ENCODE peak calls at places on chromosome 7, in ten cellular contexts. C is mammary epithelial cell, E is BJ, M is adrenal gland, F is psoas muscle, O is uterus, I is astrocyte, B is PC-9, D is brain microvascular endothelial cell, Z is WERI-Rb-1. V is an unnamed sample. For H3K36me3, the result is how much of the 10 kb centered on the place peaks cover.

GRCh38 chr7:77684030-77684429 is 12.2 kb upstream of the RSBN1L start:
- DNase-seq in F (peak), O (peak), I (peak), M (no peak), D (peak), C (peak), E (no peak), Z (no peak), B (no peak), V (no peak)

GRCh38 chr7:103395071-103395470 is 47.6 kb downstream of the PSMC2 start:
- DNase-seq in O (no peak), E (no peak), C (no peak), Z (no peak), I (no peak), F (no peak), D (no peak), M (no peak), B (no peak), V (no peak)

GRCh38 chr7:129661645-129662182 is 50.2 kb downstream of the NRF1 start:
- DNase-seq in I (no peak), C (no peak), Z (no peak), E (no peak), D (no peak), B (no peak), O (no peak), F (no peak), M (no peak), V (no peak)

GRCh38 chr7:9307131-9307530 is 873.7 kb downstream of the NXPH1 start:
- DNase-seq in M (no peak), E (no peak), D (no peak), B (no peak), I (peak), C (no peak), F (no peak), Z (no peak), O (no peak), V (peak)

GRCh38 chr7:53003653-53004445 is 31.6 kb upstream of the POM121L12 start:
- DNase-seq in E (no peak), C (no peak), M (no peak), D (no peak), O (no peak), Z (no peak), F (no peak), I (no peak), B (no peak), V (no peak)

GRCh38 chr7:116876664-116877442 is 14.5 kb downstream of the CAPZA2 start:
- DNase-seq in M (peak), F (peak), C (no peak), I (peak), B (no peak), Z (no peak), O (peak), D (peak), E (no peak), V (no peak)

GRCh38 chr7:134908289-134908688 is 78.0 kb upstream of the AGBL3 start:
- DNase-seq in M (no peak), B (no peak), C (peak), F (no peak), D (no peak), O (no peak), Z (no peak), I (peak), E (peak), V (no peak)

GRCh38 chr7:80312139-80312661 is 177.6 kb downstream of the GNAI1 start:
- DNase-seq in F (no peak), C (peak), D (peak), I (peak), B (peak), Z (no peak), O (no peak), M (peak), E (peak), V (peak)

GRCh38 chr7:111107989-111108388 is 17.1 kb downstream of the LRRN3 start:
- DNase-seq in I (no peak), C (no peak), M (peak), D (no peak), E (no peak), F (no peak), B (no peak), O (no peak), Z (no peak), V (no peak)

GRCh38 chr7:148982596-148983219 is 45.6 kb downstream of the PDIA4 start:
- DNase-seq in E (no peak), D (no peak), B (no peak), C (peak), M (peak), Z (peak), I (no peak), O (no peak), F (no peak), V (no peak)

GRCh38 chr7:22220947-22221346 is 136.0 kb downstream of the RAPGEF5 start:
- DNase-seq in M (no peak), I (no peak), O (no peak), B (no peak), F (no peak), D (peak), C (no peak), E (no peak), Z (no peak), V (no peak)

GRCh38 chr7:40799-41750 is 151.3 kb upstream of the FAM20C start:
- DNase-seq in I (no peak), C (no peak), E (no peak), D (no peak), O (no peak), F (no peak), Z (peak), M (peak), B (no peak), V (no peak)

GRCh38 chr7:38317457-38318037 is 44.1 kb upstream of the TARP start:
- DNase-seq in E (no peak), I (no peak), O (no peak), M (no peak), F (no peak), C (no peak), D (no peak), B (no peak), Z (no peak), V (no peak)

GRCh38 chr7:105637755-105638154 is 56.5 kb upstream of the EFCAB10 start:
- DNase-seq in B (no peak), Z (no peak), F (no peak), M (no peak), I (no peak), D (no peak), E (no peak), O (no peak), C (no peak), V (no peak)

GRCh38 chr7:133491846-133492652 is 239.2 kb downstream of the EXOC4 start:
- DNase-seq in F (no peak), I (peak), Z (no peak), O (no peak), M (no peak), D (no peak), C (peak), B (peak), E (peak), V (peak)

GRCh38 chr7:68679456-68680234 is 918.6 kb upstream of the AUTS2 start:
- DNase-seq in C (no peak), D (no peak), Z (no peak), B (no peak), F (no peak), O (no peak), E (no peak), I (no peak), M (no peak), V (no peak)

GRCh38 chr7:66958708-66959350 is 36.6 kb downstream of the SBDS start:
- DNase-seq in C (peak), M (no peak), E (no peak), D (no peak), O (no peak), B (no peak), I (no peak), Z (no peak), F (no peak), V (no peak)

GRCh38 chr7:146216371-146217041 is 99.9 kb downstream of the CNTNAP2 start:
- DNase-seq in O (no peak), F (no peak), D (no peak), E (no peak), M (no peak), Z (peak), I (no peak), C (no peak), B (no peak), V (no peak)

GRCh38 chr7:68730871-68731403 is 867.3 kb upstream of the AUTS2 start:
- DNase-seq in M (no peak), E (no peak), B (no peak), O (no peak), F (no peak), D (no peak), Z (no peak), C (no peak), I (no peak), V (no peak)

GRCh38 chr7:44694326-44694725 is 54.3 kb upstream of the ZMIZ2 start:
- DNase-seq in D (no peak), M (no peak), I (no peak), Z (no peak), O (no peak), E (no peak), C (no peak), F (no peak), B (no peak), V (no peak)

GRCh38 chr7:65037740-65038678 is 31.5 kb upstream of the ERV3-1 start:
- DNase-seq in F (peak), O (peak), M (peak), C (peak), E (peak), B (peak), I (peak), Z (peak), D (peak), V (peak)
- H3K4me3 ChIP-seq in F (peak), O (peak), M (peak), C (peak), E (peak), B (peak), I (peak), Z (peak), D (peak), V (peak)

DNA sequence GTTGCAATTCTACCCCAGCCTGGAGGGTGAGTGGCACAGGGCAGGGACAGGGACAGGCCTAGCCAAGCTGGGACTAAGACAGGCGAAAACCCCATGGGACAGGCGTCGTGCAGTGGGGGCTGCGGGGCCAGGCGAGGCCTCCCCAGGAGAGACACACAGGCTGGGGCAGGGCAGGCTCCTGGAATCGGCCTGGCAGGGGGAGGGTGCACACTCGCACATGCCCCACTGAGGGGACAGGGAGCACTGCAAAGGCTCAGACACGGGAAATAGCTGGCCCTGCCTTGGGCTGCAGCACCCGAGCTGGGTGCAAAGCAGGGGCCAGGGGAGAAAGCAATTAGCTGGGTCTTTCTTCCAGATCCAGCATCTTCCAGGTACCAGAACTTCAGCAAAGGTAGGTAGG is 10.4 kb downstream of the LAT2 start:
- DNase-seq in D (no peak), I (no peak), B (no peak), O (no peak), F (no peak), Z (peak), M (no peak), C (no peak), E (no peak), V (no peak)
- TF ChIP-seq CTCF in D (no peak), I (no peak), B (no peak), O (no peak), F (no peak), Z (no peak), M (no peak), C (no peak), E (no peak), V (no peak)

DNA sequence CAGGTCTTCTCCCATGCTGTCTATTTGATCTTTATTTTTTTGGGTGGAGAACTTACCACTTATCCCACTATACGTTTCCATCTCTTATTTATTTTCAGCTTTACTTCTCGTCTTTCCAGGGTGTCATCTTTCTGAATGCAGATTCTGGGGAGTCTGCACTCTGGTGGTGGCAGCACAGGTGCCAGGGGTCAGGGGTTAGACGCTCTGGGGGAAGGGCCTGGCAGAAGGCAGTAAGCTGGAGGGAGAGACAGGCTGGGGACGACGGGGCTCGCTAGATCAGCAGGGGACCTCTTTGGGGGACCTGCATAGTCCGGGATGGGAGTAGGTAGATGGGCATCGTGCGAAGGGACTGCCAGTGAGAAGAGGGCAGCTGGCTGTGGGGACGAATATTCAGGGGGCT is 22.3 kb downstream of the CHST12 start:
- DNase-seq in D (no peak), Z (no peak), M (no peak), B (no peak), F (no peak), C (no peak), E (no peak), I (no peak), O (no peak), V (no peak)
- H3K36me3 ChIP-seq in D (under half), Z (under half), M (under half), B (under half), F (under half), C (under half), E (under half), I (under half), O (under half), V (under half)

GRCh38 chr7:42226354-42226941 is 10.6 kb downstream of the GLI3 start:
- DNase-seq in F (no peak), Z (no peak), C (peak), E (no peak), D (no peak), B (no peak), O (no peak), M (no peak), I (peak), V (no peak)

GRCh38 chr7:42231043-42231442 is 6.0 kb downstream of the GLI3 start:
- DNase-seq in M (no peak), D (no peak), E (no peak), C (no peak), Z (no peak), I (no peak), O (no peak), B (no peak), F (no peak), V (no peak)

GRCh38 chr7:42227523-42227922 is 9.5 kb downstream of the GLI3 start:
- DNase-seq in E (no peak), B (no peak), O (no peak), M (no peak), C (peak), I (no peak), Z (no peak), F (no peak), D (no peak), V (no peak)

GRCh38 chr7:42224391-42225003 is 12.5 kb downstream of the GLI3 start:
- DNase-seq in O (no peak), F (no peak), I (no peak), E (no peak), C (no peak), B (no peak), Z (no peak), M (no peak), D (no peak), V (no peak)

DNA sequence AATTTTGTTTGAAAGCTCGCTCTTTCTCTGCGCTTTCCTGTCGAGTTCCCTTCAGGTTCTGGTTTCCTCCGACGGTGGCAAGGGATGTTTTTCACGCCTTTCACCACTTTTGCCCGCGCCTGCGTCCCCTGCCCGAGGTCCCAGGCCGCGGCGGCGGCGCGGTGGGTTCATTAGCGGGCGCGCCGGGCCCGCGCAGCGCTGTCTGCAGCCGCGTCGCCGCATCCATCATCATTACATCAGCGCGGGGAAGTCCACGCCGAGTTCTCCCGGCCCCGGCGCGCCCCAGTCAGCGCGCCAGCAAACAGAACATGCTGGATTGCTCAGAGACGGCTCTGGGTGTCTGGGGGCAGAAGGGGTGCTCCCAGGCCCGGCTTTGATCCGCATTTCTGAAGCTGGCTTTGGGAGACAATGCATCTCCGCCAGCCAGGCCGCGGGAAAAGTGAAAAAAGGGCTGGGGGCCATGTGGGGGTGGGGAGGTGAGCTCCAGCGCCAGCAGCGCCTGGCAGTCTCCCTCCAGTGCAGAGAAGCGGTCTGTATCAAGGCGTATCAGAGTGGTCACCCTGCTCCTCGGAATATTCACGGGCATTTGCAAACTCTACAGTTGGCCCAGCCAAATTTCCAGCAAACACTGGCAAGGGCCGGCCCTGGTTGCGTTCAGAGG is 8.9 kb downstream of the GLI3 start:
- DNase-seq in D (peak), M (no peak), B (no peak), O (peak), E (no peak), F (peak), C (peak), I (peak), Z (no peak), V (no peak)
- H3K4me3 ChIP-seq in D (peak), M (no peak), B (no peak), O (peak), E (no peak), F (peak), C (peak), I (peak), Z (no peak), V (peak)

GRCh38 chr7:29886827-29887226 is 80.5 kb downstream of the WIPF3 start:
- DNase-seq in O (no peak), Z (no peak), M (no peak), C (no peak), I (no peak), D (no peak), F (no peak), B (no peak), E (no peak), V (no peak)

GRCh38 chr7:29885626-29886025 is 79.3 kb downstream of the WIPF3 start:
- DNase-seq in O (no peak), I (no peak), D (no peak), B (no peak), C (no peak), F (no peak), E (no peak), Z (no peak), M (no peak), V (no peak)

GRCh38 chr7:29882481-29882880 is 76.2 kb downstream of the WIPF3 start:
- DNase-seq in C (no peak), F (no peak), O (no peak), B (no peak), D (no peak), I (no peak), Z (no peak), M (no peak), E (no peak), V (no peak)

GRCh38 chr7:29883462-29884398 is 77.4 kb downstream of the WIPF3 start:
- DNase-seq in C (no peak), F (no peak), Z (peak), O (no peak), E (no peak), I (no peak), D (no peak), B (no peak), M (no peak), V (no peak)

GRCh38 chr7:29884399-29885272 is 78.3 kb downstream of the WIPF3 start:
- DNase-seq in C (no peak), I (no peak), F (no peak), Z (peak), B (peak), D (no peak), M (no peak), E (no peak), O (no peak), V (no peak)
- TF ChIP-seq CTCF in C (no peak), I (no peak), F (no peak), Z (peak), B (no peak), D (peak), M (no peak), E (no peak), O (no peak), V (no peak)

DNA sequence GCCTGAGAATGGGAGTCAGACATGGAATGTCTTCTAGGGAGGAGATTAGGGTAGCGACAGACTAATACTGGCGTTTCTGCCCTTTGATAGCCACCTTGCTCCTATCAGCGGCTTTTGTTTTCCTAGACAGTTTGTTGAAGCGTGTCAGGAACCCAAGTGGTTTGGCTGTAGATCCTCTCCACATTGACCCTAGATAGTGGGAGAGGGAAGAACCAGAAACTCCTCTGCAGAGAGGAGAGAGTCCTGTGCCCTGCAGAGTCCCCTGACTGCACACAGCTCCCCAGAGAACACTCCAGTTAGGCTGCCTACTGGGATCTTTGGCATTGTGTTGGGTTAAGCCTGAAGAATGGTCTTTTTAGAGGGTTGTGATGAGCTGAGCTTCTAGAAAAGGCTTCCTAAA is 2.4 kb downstream of the MEPCE start:
- DNase-seq in C (no peak), B (no peak), D (no peak), E (no peak), O (no peak), Z (no peak), M (no peak), F (no peak), I (no peak), V (no peak)
- H3K36me3 ChIP-seq in C (under half), B (under half), D (under half), E (under half), O (under half), Z (half or more), M (under half), F (under half), I (under half), V (under half)

GRCh38 chr7:5597772-5598171 is 174.1 kb upstream of the TNRC18 start:
- DNase-seq in M (no peak), C (no peak), F (no peak), O (no peak), Z (peak), B (no peak), I (peak), D (peak), E (no peak), V (no peak)
- H3K4me3 ChIP-seq in M (no peak), C (no peak), F (no peak), O (no peak), Z (peak), B (no peak), I (peak), D (no peak), E (no peak), V (no peak)

V was measured in kidney epithelial cell.